ENCODE peak calls at places on chromosomes 13 and 19, in five cellular contexts. I is stimulated activated CD8-positive, alpha-beta memory T cell treated with anti-CD3 and anti-CD28 coated beads, Interleukin-7, amount 100 ng/mL, for 1 hour; H is posterior cingulate gyrus; N is amniotic stem cell; L is renal cortical epithelial cell. G is an unnamed sample.
A peak's percentile ranks its signal among the peaks of the same experiment; 100 is the strongest.

GRCh38 chr13:27024781-27025492 is 146.7 kb downstream of the USP12 start:
- DNase-seq in I (no peak), H (no peak), N (no peak), L (no peak), G (no peak)

GRCh38 chr19:10418281-10419199 is 1.8 kb upstream of the PDE4A start:
- DNase-seq in I (no peak), H (peak; percentile 51), N (no peak), L (no peak), G (no peak)

GRCh38 chr13:80217614-80218456 is 123.1 kb downstream of the SPRY2 start:
- DNase-seq in I (no peak), H (no peak), N (no peak), L (peak; percentile 31), G (no peak)

GRCh38 chr19:32652893-32653625 is 21.9 kb downstream of the ANKRD27 start:
- DNase-seq in I (no peak), H (peak; percentile 88), N (no peak), L (peak; percentile 67), G (no peak)

GRCh38 chr19:12782174-12782423 is 6.7 kb upstream of the HOOK2 start:
- DNase-seq in I (no peak), H (no peak), N (no peak), L (no peak), G (no peak)

GRCh38 chr19:55473613-55474012 is 2.8 kb upstream of the ZNF628 start:
- DNase-seq in I (no peak), H (no peak), N (no peak), L (peak; percentile 68), G (no peak)

GRCh38 chr13:48727252-48728011 is 73.7 kb downstream of the CYSLTR2 start:
- DNase-seq in I (no peak), H (no peak), N (no peak), L (no peak), G (no peak)

GRCh38 chr19:58558066-58558622 is at the start of gene UBE2M:
- DNase-seq in I (no peak), H (no peak), N (no peak), L (no peak), G (no peak)

GRCh38 chr19:8324186-8325050 is 3.1 kb downstream of the RPS28 start:
- DNase-seq in I (no peak), H (no peak), N (no peak), L (no peak), G (no peak)

GRCh38 chr19:38478273-38478971 is 44.9 kb downstream of the RYR1 start:
- DNase-seq in I (no peak), H (peak; percentile 17), N (no peak), L (no peak), G (no peak)

GRCh38 chr13:78632956-78633355 is 26.0 kb downstream of the OBI1 start:
- DNase-seq in I (no peak), H (no peak), N (no peak), L (no peak), G (no peak)

GRCh38 chr19:24178207-24178606 is 91.2 kb downstream of the ZNF254 start:
- DNase-seq in I (no peak), H (peak; percentile 48), N (no peak), L (no peak), G (no peak)

GRCh38 chr13:108425056-108425455 is 155.5 kb downstream of the TNFSF13B start:
- DNase-seq in I (no peak), H (no peak), N (no peak), L (no peak), G (no peak)

GRCh38 chr19:39144487-39145071 is 19.0 kb downstream of the PAK4 start:
- DNase-seq in I (no peak), H (no peak), N (no peak), L (no peak), G (no peak)

GRCh38 chr19:47512183-47512947 is 2.5 kb downstream of the NAPA start:
- DNase-seq in I (no peak), H (peak; percentile 19), N (no peak), L (peak; percentile 81), G (no peak)

GRCh38 chr13:48393030-48393697 is 19.7 kb downstream of the LPAR6 start:
- DNase-seq in I (no peak), H (no peak), N (no peak), L (no peak), G (no peak)

GRCh38 chr13:92158335-92158734 is 759.9 kb downstream of the GPC5 start:
- DNase-seq in I (no peak), H (no peak), N (no peak), L (peak; percentile 66), G (peak; percentile 3)

GRCh38 chr19:16078311-16078758 is 2.0 kb downstream of the TPM4 start:
- DNase-seq in I (no peak), H (peak; percentile 33), N (no peak), L (peak; percentile 15), G (no peak)

GRCh38 chr13:88005188-88005587 is 334.0 kb downstream of the SLITRK5 start:
- DNase-seq in I (no peak), H (no peak), N (no peak), L (no peak), G (no peak)

GRCh38 chr19:3699741-3700241 is 477 bp downstream of the PIP5K1C start:
- DNase-seq in I (no peak), H (no peak), N (no peak), L (no peak), G (no peak)

GRCh38 chr13:29511980-29512379 is 83.5 kb downstream of the SLC7A1 start:
- DNase-seq in I (no peak), H (no peak), N (no peak), L (no peak), G (no peak)

GRCh38 chr19:49450405-49450804 is 1.2 kb downstream of the PIH1D1 start:
- DNase-seq in I (no peak), H (no peak), N (no peak), L (no peak), G (no peak)

GRCh38 chr19:19105365-19106060 is 32.8 kb downstream of the TMEM161A start:
- DNase-seq in I (no peak), H (no peak), N (no peak), L (peak; percentile 37), G (no peak)

GRCh38 chr13:93539914-93540313 is 313.3 kb downstream of the GPC6 start:
- DNase-seq in I (no peak), H (no peak), N (no peak), L (no peak), G (no peak)

GRCh38 chr19:29409121-29409862 is 116.5 kb upstream of the VSTM2B start:
- DNase-seq in I (no peak), H (no peak), N (no peak), L (no peak), G (no peak)

GRCh38 chr19:37251308-37252229 is 33.6 kb downstream of the ZNF383 start:
- DNase-seq in I (no peak), H (peak; percentile 99), N (peak; percentile 86), L (peak; percentile 84), G (peak; percentile 91)

GRCh38 chr13:99018418-99019180 is 40.7 kb upstream of the DOCK9 start:
- DNase-seq in I (no peak), H (no peak), N (peak; percentile 14), L (peak; percentile 84), G (no peak)

GRCh38 chr13:77425705-77426104 is 98.8 kb upstream of the MYCBP2 start:
- DNase-seq in I (no peak), H (no peak), N (no peak), L (no peak), G (no peak)

GRCh38 chr13:35953537-35954206 is 177.5 kb downstream of the DCLK1 start:
- DNase-seq in I (no peak), H (peak; percentile 91), N (peak; percentile 71), L (peak; percentile 80), G (peak; percentile 73)

GRCh38 chr19:16342002-16342715 is 17.5 kb downstream of the KLF2 start:
- DNase-seq in I (no peak), H (no peak), N (no peak), L (peak; percentile 36), G (no peak)

G was measured in smooth muscle cell of the brain vasculature.